ENCODE peak calls at places on chromosomes 4 and X, in five cellular contexts. A is IMR-90, H is GM12878, L is K562, Q is HepG2. B is an unnamed sample.

GRCh38 chr4:181701911-181702310 is 541.3 kb upstream of the TENM3 start:
- DNase-seq in A (no peak), H (no peak), L (no peak), Q (no peak), B (no peak)

GRCh38 chrX:109475174-109475891 is 6.6 kb downstream of the GUCY2F start:
- DNase-seq in A (peak), H (no peak), L (peak), Q (peak), B (peak)

GRCh38 chrX:151177141-151178027 is 1.0 kb downstream of the GPR50 start:
- DNase-seq in A (no peak), H (no peak), L (no peak), Q (no peak), B (no peak)

GRCh38 chr4:55038176-55038890 is 87.1 kb downstream of the KDR start:
- DNase-seq in A (no peak), H (no peak), L (no peak), Q (no peak), B (no peak)

GRCh38 chrX:130197464-130197863 is 25.7 kb downstream of the RAB33A start:
- DNase-seq in A (no peak), H (no peak), L (no peak), Q (no peak), B (no peak)

GRCh38 chrX:125012585-125012984 is 307.1 kb upstream of the TEX13C start:
- DNase-seq in A (no peak), H (no peak), L (no peak), Q (no peak), B (no peak)

GRCh38 chr4:41611881-41612871 is 74.2 kb downstream of the LIMCH1 start:
- DNase-seq in A (peak), H (no peak), L (no peak), Q (no peak), B (peak)

GRCh38 chr4:16225139-16225538 is 1.1 kb downstream of the TAPT1 start:
- DNase-seq in A (peak), H (no peak), L (no peak), Q (no peak), B (no peak)

GRCh38 chr4:186808635-186809018 is 85.0 kb upstream of the FAT1 start:
- DNase-seq in A (peak), H (no peak), L (no peak), Q (no peak), B (no peak)

GRCh38 chrX:120136128-120136527 is 20.4 kb upstream of the RHOXF1 start:
- DNase-seq in A (no peak), H (no peak), L (no peak), Q (no peak), B (no peak)

GRCh38 chrX:17559728-17560379 is 177.4 kb upstream of the SCML1 start:
- DNase-seq in A (peak), H (no peak), L (no peak), Q (no peak), B (no peak)

GRCh38 chr4:108547682-108548081 is 72.7 kb upstream of the RPL34 start:
- DNase-seq in A (no peak), H (no peak), L (no peak), Q (no peak), B (no peak)

DNA sequence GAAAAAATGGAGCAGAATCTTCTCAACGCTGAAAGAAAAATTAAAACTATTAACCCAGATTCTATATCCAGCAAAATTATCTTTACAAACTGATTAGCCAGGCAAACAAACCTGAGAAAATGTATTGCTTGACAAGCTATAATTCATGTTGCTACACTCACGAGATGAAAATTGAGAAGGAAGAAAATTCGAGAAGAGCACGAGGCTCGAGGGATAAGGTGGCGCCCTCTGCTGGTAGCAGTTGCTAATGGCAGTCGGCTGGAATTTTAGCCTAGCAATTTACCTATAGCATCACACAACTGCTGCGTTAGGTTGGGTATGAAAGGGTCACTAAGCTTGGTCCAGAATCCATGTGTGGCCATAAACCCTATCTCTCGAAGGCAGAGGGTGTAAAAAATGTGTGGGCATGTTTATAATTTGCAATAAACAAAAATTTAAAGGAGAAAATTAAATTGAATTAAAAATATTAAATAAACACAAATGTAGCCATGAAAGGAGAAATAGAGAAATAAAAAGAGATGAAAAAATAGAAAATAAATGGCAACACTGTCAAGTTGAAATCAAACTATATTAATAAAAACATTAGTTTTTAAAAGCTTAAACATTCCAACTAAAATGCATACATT is 126.6 kb downstream of the PPP4R3C start:
- DNase-seq in A (peak), H (no peak), L (peak), Q (peak), B (peak)
- TF ChIP-seq MXI1 in A (no peak), H (no peak), L (no peak), Q (no peak), B (no peak)

DNA sequence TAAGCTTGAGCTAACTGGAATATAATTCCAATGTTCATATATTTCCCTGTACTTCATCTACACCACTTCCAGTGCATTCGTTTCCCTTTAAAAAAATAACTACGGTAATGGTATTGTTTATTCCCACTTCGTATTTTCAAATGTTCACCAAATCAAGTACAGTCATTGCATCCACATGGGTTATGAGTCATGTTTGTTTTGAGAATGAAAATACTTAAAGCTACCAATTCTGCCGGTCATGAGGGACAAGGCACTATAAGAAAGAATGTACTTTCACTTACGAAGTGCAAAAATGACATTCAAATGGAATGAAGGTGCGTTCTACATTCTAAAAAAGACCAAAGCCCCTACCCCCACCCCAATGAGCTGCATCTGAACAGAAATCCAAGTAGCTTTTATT is 174.4 kb upstream of the FGF13 start:
- DNase-seq in A (no peak), H (no peak), L (no peak), Q (no peak), B (no peak)
- TF ChIP-seq MXI1 in A (no peak), H (no peak), L (no peak), Q (no peak), B (no peak)

GRCh38 chr4:86450189-86450588 is 90.3 kb upstream of the MAPK10 start:
- DNase-seq in A (no peak), H (no peak), L (no peak), Q (no peak), B (no peak)

GRCh38 chr4:86450861-86451260 is 91.0 kb upstream of the MAPK10 start:
- DNase-seq in A (no peak), H (no peak), L (no peak), Q (no peak), B (no peak)

GRCh38 chr4:86451560-86452322 is 91.9 kb upstream of the MAPK10 start:
- DNase-seq in A (peak), H (no peak), L (no peak), Q (no peak), B (peak)

GRCh38 chr4:86452323-86452995 is 92.6 kb upstream of the MAPK10 start:
- DNase-seq in A (peak), H (no peak), L (no peak), Q (no peak), B (no peak)

DNA sequence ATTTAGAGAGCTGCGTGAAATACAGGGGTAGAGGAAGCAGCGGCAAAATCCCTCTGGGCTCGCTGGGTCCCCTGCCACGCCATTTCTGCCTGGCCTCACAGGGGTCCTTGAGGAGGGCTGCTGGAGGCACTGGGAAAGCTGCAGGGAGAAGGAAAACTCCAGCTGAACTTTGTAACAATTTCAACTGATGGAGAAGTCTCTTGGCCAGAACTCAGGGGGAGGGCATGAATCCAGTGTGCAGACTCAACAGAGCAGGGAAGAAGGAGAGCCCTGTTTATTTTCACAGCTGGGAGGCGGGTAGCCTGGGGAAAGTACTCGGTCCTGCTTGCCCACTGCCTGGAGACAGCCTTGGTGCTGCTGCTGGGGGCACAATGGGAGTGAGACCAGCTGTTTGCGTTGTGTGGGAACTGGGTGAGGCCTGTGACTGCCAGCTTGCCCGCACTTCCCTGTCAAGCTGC is 93.2 kb upstream of the MAPK10 start:
- DNase-seq in A (peak), H (no peak), L (no peak), Q (no peak), B (no peak)
- TF ChIP-seq MXI1 in A (no peak), H (no peak), L (no peak), Q (no peak), B (no peak)

GRCh38 chr4:103036169-103036568 is 16.7 kb upstream of the SLC9B1 start:
- DNase-seq in A (no peak), H (no peak), L (no peak), Q (no peak), B (no peak)

GRCh38 chr4:103030791-103031190 is 11.3 kb upstream of the SLC9B1 start:
- DNase-seq in A (no peak), H (no peak), L (no peak), Q (no peak), B (no peak)

GRCh38 chr4:103026868-103027267 is 7.4 kb upstream of the SLC9B1 start:
- DNase-seq in A (peak), H (no peak), L (no peak), Q (no peak), B (no peak)

GRCh38 chr4:103032575-103032974 is 13.1 kb upstream of the SLC9B1 start:
- DNase-seq in A (peak), H (no peak), L (peak), Q (peak), B (peak)
- TF ChIP-seq MXI1 in A (no peak), H (no peak), L (no peak), Q (no peak), B (no peak)

GRCh38 chr4:6356076-6356560 is 86.5 kb downstream of the WFS1 start:
- DNase-seq in A (no peak), H (no peak), L (no peak), Q (no peak), B (no peak)
- TF ChIP-seq MXI1 in A (no peak), H (no peak), L (no peak), Q (no peak), B (no peak)

DNA sequence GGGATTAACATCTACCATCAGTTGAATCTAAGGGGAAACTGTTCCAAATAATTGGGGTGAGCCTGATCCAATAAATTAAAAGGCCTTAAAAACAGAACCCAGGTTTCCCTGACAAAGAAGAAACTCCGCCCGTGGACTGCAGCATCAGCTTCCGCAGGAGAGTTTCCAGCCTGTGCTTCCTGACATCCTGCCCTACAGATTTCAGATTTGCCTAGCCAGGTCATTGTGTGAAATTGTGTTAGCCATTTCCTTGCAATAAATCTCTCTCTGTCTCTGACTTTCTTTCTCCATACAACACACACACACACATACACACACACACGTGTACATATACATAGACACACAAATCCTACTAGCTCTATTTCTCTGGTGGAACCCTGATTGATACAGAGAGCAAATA is 48.3 kb upstream of the LCORL start:
- DNase-seq in A (no peak), H (no peak), L (no peak), Q (no peak), B (no peak)
- TF ChIP-seq MXI1 in A (no peak), H (no peak), L (no peak), Q (no peak), B (no peak)

GRCh38 chrX:140432328-140433025 is 72.4 kb downstream of the SOX3 start:
- DNase-seq in A (no peak), H (no peak), L (no peak), Q (no peak), B (no peak)
- TF ChIP-seq MXI1 in A (no peak), H (no peak), L (no peak), Q (no peak), B (no peak)

DNA sequence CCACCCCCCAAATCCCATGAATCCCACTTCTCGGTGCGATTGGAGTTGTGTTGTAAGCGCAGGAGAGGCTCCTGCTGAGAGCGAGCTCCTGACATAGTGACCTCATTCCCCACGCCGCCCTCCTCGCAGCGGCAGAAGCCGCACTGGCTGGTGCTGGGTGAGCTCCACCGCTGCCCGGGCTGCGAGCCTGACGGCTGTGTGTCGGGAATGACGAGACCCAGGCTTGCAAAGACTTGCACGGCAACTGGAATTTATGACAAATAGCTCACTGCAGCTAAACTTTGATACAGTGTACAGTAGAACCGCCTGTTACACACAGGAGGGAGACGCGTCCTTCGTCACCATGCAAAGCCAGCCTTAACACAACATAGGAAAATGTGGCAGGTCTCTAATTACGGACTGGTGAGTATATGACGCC is 82.4 kb downstream of the STOX2 start:
- DNase-seq in A (peak), H (no peak), L (no peak), Q (no peak), B (peak)
- TF ChIP-seq MXI1 in A (peak), H (no peak), L (no peak), Q (no peak), B (peak)

GRCh38 chrX:71997320-71997719 is 86.7 kb downstream of the NHSL2 start:
- DNase-seq in A (no peak), H (no peak), L (no peak), Q (no peak), B (no peak)
- TF ChIP-seq MXI1 in A (no peak), H (no peak), L (no peak), Q (no peak), B (no peak)